ENCODE peak calls at places on chromosomes 13 and 19, in five cellular contexts. G, V, B, H and A are unnamed samples.

GRCh38 chr13:108609353-108609752 is 20.1 kb upstream of the MYO16 start:
- DNase-seq in G (no peak), V (peak; percentile 69), B (no peak), H (no peak), A (peak; percentile 27)

GRCh38 chr19:34291235-34291634 is 36.9 kb downstream of the GARRE1 start:
- DNase-seq in G (no peak), V (no peak), B (no peak), H (no peak), A (no peak)

GRCh38 chr19:55305491-55305890 is 19.6 kb downstream of the TMEM150B start:
- DNase-seq in G (no peak), V (peak; percentile 88), B (no peak), H (no peak), A (peak; percentile 76)

GRCh38 chr19:45528149-45528743 is 21.0 kb downstream of the VASP start:
- DNase-seq in G (no peak), V (peak; percentile 85), B (no peak), H (no peak), A (peak; percentile 73)

GRCh38 chr19:47035127-47035494 is 13.3 kb downstream of the TMEM160 start:
- DNase-seq in G (no peak), V (peak; percentile 84), B (no peak), H (no peak), A (peak; percentile 86)

GRCh38 chr13:83882626-83882959 is 319 bp upstream of the SLITRK1 start:
- DNase-seq in G (no peak), V (no peak), B (no peak), H (no peak), A (no peak)

GRCh38 chr13:110416131-110416584 is 109.1 kb downstream of the COL4A2 start:
- DNase-seq in G (no peak), V (no peak), B (no peak), H (no peak), A (no peak)

GRCh38 chr13:78098249-78098648 is 179.6 kb upstream of the EDNRB start:
- DNase-seq in G (no peak), V (no peak), B (no peak), H (no peak), A (no peak)

GRCh38 chr19:19710506-19710905 is 22.4 kb downstream of the ZNF14 start:
- DNase-seq in G (no peak), V (no peak), B (no peak), H (no peak), A (no peak)

GRCh38 chr19:19711934-19712828 is 20.7 kb downstream of the ZNF14 start:
- DNase-seq in G (no peak), V (peak; percentile 5), B (no peak), H (no peak), A (no peak)

GRCh38 chr19:19711306-19711933 is 21.5 kb downstream of the ZNF14 start:
- DNase-seq in G (no peak), V (peak; percentile 22), B (no peak), H (no peak), A (no peak)
- H3K4me3 ChIP-seq in G (no peak overlapping the region), V (peak overlapping the region; percentile 40), B (no peak overlapping the region), H (no peak overlapping the region), A (peak overlapping the region; percentile 2)

GRCh38 chr13:36431204-36432105 is 840 bp upstream of the CCNA1 start:
- DNase-seq in G (no peak), V (peak; percentile 45), B (no peak), H (peak; percentile 55), A (peak; percentile 46)
- H3K4me3 ChIP-seq in G (peak overlapping the region; percentile 60), V (peak overlapping the region; percentile 88), B (peak overlapping the region; percentile 13), H (peak overlapping the region; percentile 55), A (peak overlapping the region; percentile 87)

GRCh38 chr13:75761373-75761772 is 125.2 kb downstream of the LMO7 start:
- DNase-seq in G (no peak), V (no peak), B (no peak), H (no peak), A (no peak)
- H3K4me3 ChIP-seq in G (no peak overlapping the region), V (no peak overlapping the region), B (no peak overlapping the region), H (peak overlapping the region; percentile 47), A (no peak overlapping the region)

GRCh38 chr19:484494-484893 is 11.8 kb upstream of the MADCAM1 start:
- DNase-seq in G (no peak), V (no peak), B (no peak), H (no peak), A (no peak)

GRCh38 chr19:483332-484072 is 12.8 kb upstream of the MADCAM1 start:
- DNase-seq in G (no peak), V (no peak), B (no peak), H (no peak), A (no peak)

GRCh38 chr19:485122-485521 is 11.2 kb upstream of the MADCAM1 start:
- DNase-seq in G (no peak), V (no peak), B (no peak), H (no peak), A (no peak)

GRCh38 chr19:488505-489417 is 7.5 kb upstream of the MADCAM1 start:
- DNase-seq in G (peak; percentile 92), V (peak; percentile 96), B (peak; percentile 96), H (peak; percentile 98), A (peak; percentile 97)

GRCh38 chr19:485583-486236 is 10.6 kb upstream of the MADCAM1 start:
- DNase-seq in G (no peak), V (no peak), B (no peak), H (no peak), A (peak; percentile 84)
- H3K4me3 ChIP-seq in G (peak overlapping the region; percentile 2), V (no peak overlapping the region), B (no peak overlapping the region), H (no peak overlapping the region), A (peak overlapping the region; percentile 37)